ENCODE peak calls at places on chromosomes 5 and 9, in seven cellular contexts. Q is Kasumi-1, G is lung, J is fibroblast of gingiva, E is spleen, O is mammary epithelial cell, L is ureter. A is an unnamed sample.

GRCh38 chr5:176611435-176611834 is 1.5 kb upstream of the GPRIN1 start:
- DNase-seq in Q (peak; percentile 25), G (peak; percentile 64), J (peak; percentile 67), E (no peak), O (peak; percentile 70), L (peak; percentile 81), A (peak; percentile 24)

GRCh38 chr5:171351674-171352073 is 36.0 kb upstream of the NPM1 start:
- DNase-seq in Q (no peak), G (no peak), J (no peak), E (no peak), O (no peak), L (no peak), A (no peak)

GRCh38 chr5:108615216-108615615 is 132.5 kb upstream of the FER start:
- DNase-seq in Q (no peak), G (no peak), J (peak; percentile 49), E (no peak), O (peak; percentile 2), L (no peak), A (no peak)

GRCh38 chr5:99032234-99033013 is 103.6 kb upstream of the CHD1 start:
- DNase-seq in Q (peak; percentile 62), G (peak; percentile 48), J (peak; percentile 83), E (no peak), O (peak; percentile 65), L (peak; percentile 61), A (peak; percentile 47)

GRCh38 chr5:72036951-72037350 is 70.3 kb upstream of the MAP1B start:
- DNase-seq in Q (no peak), G (no peak), J (no peak), E (no peak), O (peak; percentile 75), L (no peak), A (no peak)

GRCh38 chr5:61431923-61432620 is 100.0 kb downstream of the ZSWIM6 start:
- DNase-seq in Q (no peak), G (no peak), J (no peak), E (no peak), O (peak; percentile 52), L (no peak), A (peak; percentile 89)

GRCh38 chr5:74643160-74643562 is 2.6 kb upstream of the ENC1 start:
- DNase-seq in Q (no peak), G (no peak), J (peak; percentile 87), E (no peak), O (peak; percentile 92), L (no peak), A (no peak)

GRCh38 chr5:2515180-2515809 is 236.2 kb downstream of the IRX2 start:
- DNase-seq in Q (no peak), G (no peak), J (no peak), E (no peak), O (no peak), L (no peak), A (no peak)

GRCh38 chr9:3743901-3744413 is 218.2 kb upstream of the RFX3 start:
- DNase-seq in Q (no peak), G (no peak), J (no peak), E (no peak), O (no peak), L (no peak), A (no peak)

GRCh38 chr5:6118691-6119090 is 259.7 kb downstream of the MED10 start:
- DNase-seq in Q (no peak), G (no peak), J (no peak), E (no peak), O (no peak), L (no peak), A (no peak)

GRCh38 chr9:37262410-37262809 is 142.0 kb downstream of the ZCCHC7 start:
- DNase-seq in Q (peak; percentile 6), G (no peak), J (peak; percentile 15), E (no peak), O (peak; percentile 2), L (no peak), A (peak; percentile 11)

GRCh38 chr9:130918870-130919558 is 20.0 kb downstream of the FIBCD1 start:
- DNase-seq in Q (no peak), G (no peak), J (no peak), E (no peak), O (no peak), L (no peak), A (peak; percentile 51)

GRCh38 chr5:160477266-160477970 is 55.8 kb downstream of the PTTG1 start:
- DNase-seq in Q (no peak), G (no peak), J (no peak), E (no peak), O (no peak), L (no peak), A (no peak)

GRCh38 chr9:93679536-93680444 is 103.4 kb downstream of the PHF2 start:
- DNase-seq in Q (no peak), G (peak; percentile 26), J (no peak), E (peak; percentile 58), O (no peak), L (peak; percentile 38), A (no peak)

GRCh38 chr9:121367651-121368510 is 2.2 kb downstream of the STOM start:
- DNase-seq in Q (no peak), G (no peak), J (no peak), E (no peak), O (no peak), L (no peak), A (no peak)

GRCh38 chr5:43396762-43397304 is 15.4 kb downstream of the CCL28 start:
- DNase-seq in Q (no peak), G (peak; percentile 58), J (peak; percentile 19), E (peak; percentile 92), O (peak; percentile 60), L (peak; percentile 59), A (no peak)

GRCh38 chr5:150567031-150567680 is 59.2 kb downstream of the NDST1 start:
- DNase-seq in Q (no peak), G (no peak), J (peak; percentile 89), E (no peak), O (peak; percentile 58), L (no peak), A (no peak)

GRCh38 chr9:6055213-6055612 is 39.8 kb upstream of the RANBP6 start:
- DNase-seq in Q (peak; percentile 74), G (peak; percentile 71), J (peak; percentile 92), E (no peak), O (peak; percentile 90), L (peak; percentile 69), A (peak; percentile 6)

GRCh38 chr5:78472469-78473106 is 112.2 kb downstream of the SCAMP1 start:
- DNase-seq in Q (peak; percentile 29), G (no peak), J (peak; percentile 3), E (no peak), O (peak; percentile 18), L (no peak), A (no peak)

GRCh38 chr5:28750236-28750635 is 1711.8 kb upstream of the CDH9 start:
- DNase-seq in Q (no peak), G (no peak), J (no peak), E (no peak), O (no peak), L (no peak), A (no peak)

GRCh38 chr9:124216474-124217176 is 41.1 kb upstream of the NEK6 start:
- DNase-seq in Q (peak; percentile 96), G (peak; percentile 59), J (no peak), E (peak; percentile 93), O (no peak), L (no peak), A (no peak)

GRCh38 chr5:112886975-112887374 is 25.9 kb downstream of the SRP19 start:
- DNase-seq in Q (peak; percentile 18), G (no peak), J (no peak), E (no peak), O (no peak), L (no peak), A (no peak)

GRCh38 chr5:33854733-33855151 is 37.0 kb downstream of the ADAMTS12 start:
- DNase-seq in Q (no peak), G (no peak), J (peak; percentile 58), E (no peak), O (no peak), L (no peak), A (no peak)

GRCh38 chr9:114303571-114303970 is 19.3 kb upstream of the ORM1 start:
- DNase-seq in Q (no peak), G (no peak), J (no peak), E (peak; percentile 13), O (no peak), L (peak; percentile 26), A (no peak)

GRCh38 chr5:42583322-42583721 is 160.1 kb downstream of the GHR start:
- DNase-seq in Q (peak; percentile 60), G (peak; percentile 39), J (peak; percentile 50), E (no peak), O (peak; percentile 78), L (peak; percentile 66), A (peak; percentile 20)

GRCh38 chr9:18362901-18363685 is 110.9 kb upstream of the ADAMTSL1 start:
- DNase-seq in Q (peak; percentile 3), G (no peak), J (peak; percentile 57), E (no peak), O (no peak), L (no peak), A (no peak)